ENCODE peak calls at places on chromosome 2, in six cellular contexts. M is CD8-positive, alpha-beta memory T cell; T is RWPE2; D is pancreas; V is GM06990; U is lower lobe of right lung. S is an unnamed sample.

GRCh38 chr2:120508581-120509041 is 162.7 kb downstream of the INHBB start:
- DNase-seq in D (no peak), V (no peak), T (no peak), U (no peak), M (no peak), S (no peak)

GRCh38 chr2:17680119-17680518 is 73.5 kb downstream of the SMC6 start:
- DNase-seq in T (no peak), U (no peak), D (no peak), V (no peak), M (no peak), S (no peak)

GRCh38 chr2:37570773-37571570 is 100.5 kb downstream of the CDC42EP3 start:
- DNase-seq in U (no peak), M (no peak), D (no peak), T (peak), V (peak), S (no peak)

GRCh38 chr2:181876614-181877063 is 14.9 kb upstream of the ITPRID2 start:
- DNase-seq in D (no peak), M (no peak), V (no peak), U (no peak), T (peak), S (no peak)

GRCh38 chr2:222899413-222900181 is 38.8 kb downstream of the ACSL3 start:
- DNase-seq in T (no peak), V (no peak), D (no peak), M (no peak), U (no peak), S (no peak)

GRCh38 chr2:217789736-217790181 is 213.0 kb downstream of the TNS1 start:
- DNase-seq in M (no peak), D (no peak), V (no peak), T (no peak), U (no peak), S (no peak)

GRCh38 chr2:111537078-111537620 is 346.8 kb downstream of the ANAPC1 start:
- DNase-seq in T (no peak), D (no peak), V (no peak), U (no peak), M (no peak), S (no peak)

GRCh38 chr2:27306657-27307544 is 1.3 kb downstream of the UCN start:
- DNase-seq in D (no peak), T (peak), V (no peak), U (peak), M (peak), S (no peak)

GRCh38 chr2:168660859-168661258 is 141.6 kb upstream of the NOSTRIN start:
- DNase-seq in D (no peak), M (no peak), U (no peak), V (no peak), T (no peak), S (no peak)

GRCh38 chr2:25301453-25302352 is 40.0 kb downstream of the DNMT3A start:
- DNase-seq in U (no peak), M (peak), T (no peak), D (no peak), V (peak), S (no peak)
- H3K4me3 ChIP-seq in U (no peak), M (no peak), T (no peak), D (no peak), V (no peak), S (no peak)

DNA sequence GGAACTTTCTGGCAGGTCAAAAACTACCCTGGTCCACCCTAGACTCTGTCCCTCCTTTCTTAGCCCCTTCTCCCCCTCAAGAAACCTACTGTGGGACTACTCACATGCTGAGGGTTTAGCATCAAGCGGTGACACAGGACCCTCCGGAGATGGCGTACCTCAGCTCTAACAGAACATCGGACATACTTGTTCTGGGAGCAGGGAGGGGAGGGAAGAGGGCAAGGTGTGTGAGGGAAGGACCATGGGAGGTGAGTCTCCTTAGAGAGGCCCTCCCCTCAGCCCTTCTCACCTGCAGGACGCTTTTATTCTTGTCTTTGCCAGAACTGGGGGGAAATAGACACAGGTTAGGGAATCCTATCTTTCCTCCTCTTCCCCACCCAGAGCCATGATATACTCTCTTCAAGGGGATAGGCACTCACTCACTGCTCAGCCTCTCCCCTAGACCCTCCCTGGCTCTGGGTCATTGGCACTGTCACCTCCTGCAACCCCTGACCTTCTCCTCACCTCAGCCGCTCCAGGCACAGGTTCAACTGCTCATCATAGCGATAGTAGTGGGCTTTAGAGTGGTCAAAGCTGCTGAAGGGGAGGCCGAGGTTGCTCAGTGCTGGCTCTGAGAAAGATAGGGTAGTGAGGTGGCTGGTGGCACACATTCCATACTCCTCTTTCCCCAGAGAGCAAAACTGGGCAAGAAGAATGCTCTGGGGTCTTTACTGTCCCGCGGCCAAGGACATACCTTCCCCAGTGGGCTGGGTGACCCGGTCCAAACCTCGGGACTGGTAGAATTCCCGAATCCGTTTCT is 1.8 kb downstream of the PCGF1 start:
- DNase-seq in D (no peak), V (no peak), U (no peak), M (no peak), T (peak), S (no peak)
- H3K4me3 ChIP-seq in D (peak), V (no peak), U (peak), M (no peak), T (no peak), S (peak)

GRCh38 chr2:3498783-3499394 is 20.4 kb downstream of the ADI1 start:
- DNase-seq in U (no peak), V (no peak), D (no peak), M (no peak), T (peak), S (no peak)
- H3K4me3 ChIP-seq in U (no peak), V (no peak), D (no peak), M (no peak), T (no peak), S (no peak)

GRCh38 chr2:235518317-235519090 is 24.7 kb downstream of the AGAP1 start:
- DNase-seq in V (no peak), T (no peak), M (no peak), U (no peak), D (no peak), S (no peak)
- H3K4me3 ChIP-seq in V (no peak), T (no peak), M (no peak), U (no peak), D (no peak), S (no peak)

S was measured in upper lobe of right lung.